ENCODE peak calls at places on chromosome 6, in eight cellular contexts. O, R, S, I, J, E, L and V are unnamed samples.

GRCh38 chr6:48472535-48472934 is 361.5 kb upstream of the PTCHD4 start:
- DNase-seq in I (no peak), E (no peak), O (no peak), S (no peak), J (no peak), L (no peak), R (no peak), V (no peak)

GRCh38 chr6:89580997-89581666 is 57.4 kb downstream of the LYRM2 start:
- DNase-seq in L (no peak), E (no peak), O (no peak), S (no peak), R (no peak), J (no peak), I (no peak), V (no peak)

GRCh38 chr6:122692175-122692598 is 82.0 kb downstream of the PKIB start:
- DNase-seq in S (no peak), L (no peak), J (no peak), I (no peak), R (peak; percentile 39), E (no peak), O (no peak), V (no peak)

GRCh38 chr6:35343835-35344550 is 1.6 kb downstream of the PPARD start:
- DNase-seq in R (no peak), E (no peak), S (no peak), L (peak; percentile 37), O (no peak), J (no peak), I (no peak), V (no peak)

GRCh38 chr6:95519228-95520037 is 57.9 kb upstream of the MANEA start:
- DNase-seq in L (no peak), O (no peak), J (peak; percentile 17), S (no peak), I (no peak), E (no peak), R (no peak), V (no peak)

GRCh38 chr6:38599261-38599660 is 40.5 kb downstream of the BTBD9 start:
- DNase-seq in R (no peak), O (no peak), S (no peak), J (no peak), E (no peak), I (no peak), L (no peak), V (no peak)

GRCh38 chr6:111871725-111872520 is 1.3 kb downstream of the FYN start:
- DNase-seq in E (peak; percentile 37), S (peak; percentile 60), J (peak; percentile 39), O (peak; percentile 26), L (peak; percentile 58), R (peak; percentile 38), I (peak; percentile 52), V (peak; percentile 63)

GRCh38 chr6:139490482-139490881 is 116.0 kb upstream of the CITED2 start:
- DNase-seq in J (peak; percentile 20), L (peak; percentile 49), R (no peak), S (peak; percentile 44), O (no peak), I (peak; percentile 9), E (no peak), V (no peak)

GRCh38 chr6:51513891-51514290 is 573.5 kb downstream of the PKHD1 start:
- DNase-seq in S (no peak), L (no peak), R (no peak), J (no peak), E (no peak), I (no peak), O (no peak), V (no peak)

GRCh38 chr6:145022199-145022782 is 713.0 kb downstream of the EPM2A start:
- DNase-seq in I (no peak), S (no peak), E (no peak), R (no peak), J (no peak), L (no peak), O (no peak), V (no peak)

GRCh38 chr6:130457605-130458004 is 91.8 kb downstream of the TMEM200A start:
- DNase-seq in L (no peak), O (no peak), J (no peak), R (no peak), I (no peak), S (no peak), E (no peak), V (no peak)

GRCh38 chr6:129648819-129649491 is 61.0 kb downstream of the ARHGAP18 start:
- DNase-seq in R (no peak), I (no peak), L (no peak), E (no peak), O (no peak), J (no peak), S (no peak), V (peak; percentile 78)

GRCh38 chr6:155187994-155188706 is 75.7 kb upstream of the CLDN20 start:
- DNase-seq in R (peak; percentile 68), E (no peak), I (no peak), O (no peak), L (no peak), J (no peak), S (no peak), V (no peak)

DNA sequence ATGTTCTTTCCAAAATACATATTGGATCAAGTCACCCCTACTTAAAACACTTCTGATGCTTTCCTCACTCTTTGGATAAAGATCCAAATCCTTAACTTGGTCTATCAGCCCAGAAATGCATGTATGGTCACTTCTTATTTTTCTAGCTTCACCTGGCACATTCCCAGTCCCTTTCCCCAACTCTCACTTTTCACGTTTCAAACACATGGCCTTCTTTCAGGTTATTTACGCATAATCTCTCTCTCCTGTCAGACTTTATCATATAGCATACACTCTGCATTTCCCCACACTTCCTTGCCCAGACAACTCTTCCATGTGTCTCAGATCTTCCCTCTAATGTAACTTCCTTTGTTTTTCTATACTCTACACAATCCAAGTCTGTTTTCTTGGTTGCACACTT is 12.8 kb downstream of the PHIP start:
- DNase-seq in E (no peak), R (no peak), J (no peak), S (no peak), L (no peak), O (no peak), I (no peak), V (no peak)
- H3K36me3 ChIP-seq in E (no peaks in the 10 kb centered on the region), R (peaks cover 9% of the 10 kb centered on the region), J (peaks cover 4% of the 10 kb centered on the region), S (peaks cover 13% of the 10 kb centered on the region), L (peaks cover 28% of the 10 kb centered on the region), O (peaks cover 5% of the 10 kb centered on the region), I (no peaks in the 10 kb centered on the region), V (peaks cover 10% of the 10 kb centered on the region)

GRCh38 chr6:15960740-15961629 is 167.9 kb upstream of the MYLIP start:
- DNase-seq in R (no peak), J (no peak), L (no peak), S (no peak), E (no peak), O (no peak), I (no peak), V (no peak)
- H3K27me3 ChIP-seq in R (no peaks in the 10 kb centered on the region), J (no peaks in the 10 kb centered on the region), L (no peaks in the 10 kb centered on the region), S (no peaks in the 10 kb centered on the region), E (no peaks in the 10 kb centered on the region), O (no peaks in the 10 kb centered on the region), I (no peaks in the 10 kb centered on the region), V (no peaks in the 10 kb centered on the region)

DNA sequence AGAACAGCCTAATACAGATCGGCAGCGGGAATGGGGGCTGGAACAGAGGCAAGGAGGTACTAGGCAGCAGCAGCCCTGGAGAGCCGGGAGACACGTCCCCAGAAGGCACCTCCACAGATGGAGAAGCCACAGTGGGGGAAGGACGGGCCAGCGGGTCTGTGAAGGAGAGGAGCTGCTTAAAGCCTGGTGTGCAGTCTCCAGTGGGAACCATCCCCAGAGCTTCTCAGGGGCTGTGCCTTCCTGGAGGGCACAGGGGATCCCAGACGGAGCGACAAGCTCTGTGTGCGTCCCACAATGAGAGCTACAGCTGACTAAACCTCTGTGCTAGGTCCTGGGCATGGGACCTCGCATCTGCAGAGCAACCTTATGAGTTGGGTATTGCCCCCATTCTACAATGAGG is 50.8 kb downstream of the EZR start:
- DNase-seq in S (no peak), L (no peak), E (no peak), J (no peak), I (no peak), O (no peak), R (no peak), V (no peak)
- H3K36me3 ChIP-seq in S (peaks cover 96% of the 10 kb centered on the region), L (peaks cover 78% of the 10 kb centered on the region), E (peaks cover 5% of the 10 kb centered on the region), J (peaks cover 69% of the 10 kb centered on the region), I (peaks cover 38% of the 10 kb centered on the region), O (peaks cover 92% of the 10 kb centered on the region), R (peaks cover 58% of the 10 kb centered on the region), V (peaks cover 85% of the 10 kb centered on the region)

GRCh38 chr6:10421508-10422281 is 6.8 kb upstream of the TFAP2A start:
- DNase-seq in R (no peak), S (no peak), L (no peak), E (no peak), I (no peak), J (no peak), O (no peak), V (no peak)

GRCh38 chr6:10425973-10426780 is 11.3 kb upstream of the TFAP2A start:
- DNase-seq in E (no peak), J (no peak), I (no peak), R (peak; percentile 52), O (no peak), L (peak; percentile 71), S (no peak), V (no peak)

GRCh38 chr6:10422282-10423034 is 7.6 kb upstream of the TFAP2A start:
- DNase-seq in J (no peak), E (no peak), R (no peak), O (no peak), L (no peak), S (no peak), I (no peak), V (no peak)

GRCh38 chr6:10425177-10425972 is 10.5 kb upstream of the TFAP2A start:
- DNase-seq in J (no peak), O (no peak), E (no peak), R (no peak), I (no peak), L (no peak), S (no peak), V (no peak)

GRCh38 chr6:10424005-10424404 is 9.1 kb upstream of the TFAP2A start:
- DNase-seq in I (no peak), J (no peak), E (no peak), O (no peak), L (no peak), R (no peak), S (no peak), V (no peak)
- H3K27me3 ChIP-seq in I (peaks cover 24% of the 10 kb centered on the region), J (peaks cover 64% of the 10 kb centered on the region), E (peaks cover 90% of the 10 kb centered on the region), O (peaks cover 99% of the 10 kb centered on the region), L (no peaks in the 10 kb centered on the region), R (no peaks in the 10 kb centered on the region), S (peaks cover 49% of the 10 kb centered on the region), V (no peaks in the 10 kb centered on the region)

DNA sequence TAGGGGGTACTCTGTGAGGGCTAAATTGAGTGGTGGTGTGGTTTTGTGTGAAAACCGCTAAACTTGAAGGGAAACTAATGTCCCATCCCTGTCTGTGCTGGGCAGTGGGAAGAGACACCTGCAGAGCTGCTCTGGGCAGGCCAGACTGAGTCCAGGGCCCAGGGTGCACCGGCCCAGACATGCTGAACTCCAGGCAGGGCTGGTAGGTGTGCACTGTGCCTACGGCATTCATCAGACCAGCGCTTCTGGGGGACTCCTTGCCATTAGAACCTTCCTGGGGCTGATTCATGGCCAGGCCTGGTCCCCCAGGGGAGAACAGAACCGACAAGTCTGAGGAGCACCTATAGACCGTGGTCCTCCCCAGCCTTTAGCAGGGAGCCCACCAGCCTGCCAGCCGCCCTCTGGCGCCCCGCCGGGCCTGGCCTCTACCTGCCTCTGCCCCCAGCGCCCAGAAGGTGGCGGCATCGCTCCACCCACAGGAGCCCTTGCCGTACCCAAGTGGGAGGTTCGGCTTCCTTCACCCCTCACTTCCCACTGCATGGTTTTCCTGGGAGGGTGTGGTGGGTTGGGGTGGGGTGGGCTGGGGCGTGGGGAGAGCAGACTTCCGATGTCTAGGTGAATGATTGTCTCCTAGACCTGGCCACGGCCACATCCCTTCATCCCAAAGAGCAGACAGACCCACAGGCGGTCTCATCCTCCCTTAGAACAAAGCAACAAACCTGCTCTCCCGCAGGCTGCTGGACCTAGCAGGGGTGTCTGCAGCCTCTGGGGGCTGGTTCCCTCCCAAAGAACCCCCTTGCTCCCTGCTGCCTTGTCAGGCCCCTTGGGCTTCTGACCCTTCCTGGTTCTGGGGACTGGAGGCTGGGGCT is 15.5 kb downstream of the CCDC167 start:
- DNase-seq in J (peak; percentile 77), E (peak; percentile 70), R (peak; percentile 20), L (peak; percentile 82), O (peak; percentile 59), S (peak; percentile 61), I (peak; percentile 68), V (peak; percentile 82)
- H3K36me3 ChIP-seq in J (peaks cover 20% of the 10 kb centered on the region), E (no peaks in the 10 kb centered on the region), R (no peaks in the 10 kb centered on the region), L (peaks cover 3% of the 10 kb centered on the region), O (peaks cover 25% of the 10 kb centered on the region), S (peaks cover 51% of the 10 kb centered on the region), I (no peaks in the 10 kb centered on the region), V (peaks cover 33% of the 10 kb centered on the region)